ENCODE peak calls at places on chromosomes 12 and 14, in four cellular contexts. One of them, this sample, is unnamed.

GRCh38 chr14:61140872-61141271 is 140.3 kb downstream of the TMEM30B start:
- DNase-seq in fibroblast of lung: peak
- DNase-seq in endothelial cell of umbilical vein: no peak
- DNase-seq in GM23248: peak
- DNase-seq in this sample: peak

GRCh38 chr12:40086471-40086870 is 19.4 kb downstream of the SLC2A13 start:
- DNase-seq in endothelial cell of umbilical vein: no peak
- DNase-seq in GM23248: no peak
- DNase-seq in fibroblast of lung: no peak
- DNase-seq in this sample: no peak

GRCh38 chr12:1804545-1805332 is 15.6 kb upstream of the LRTM2 start:
- DNase-seq in GM23248: peak
- DNase-seq in fibroblast of lung: peak
- DNase-seq in endothelial cell of umbilical vein: peak
- DNase-seq in this sample: peak

GRCh38 chr12:90058721-90059120 is 350.1 kb upstream of the ATP2B1 start:
- DNase-seq in endothelial cell of umbilical vein: peak
- DNase-seq in fibroblast of lung: peak
- DNase-seq in GM23248: peak
- DNase-seq in this sample: peak

GRCh38 chr12:121562484-121562883 is 18.3 kb downstream of the KDM2B start:
- DNase-seq in fibroblast of lung: no peak
- DNase-seq in GM23248: no peak
- DNase-seq in endothelial cell of umbilical vein: no peak
- DNase-seq in this sample: no peak

GRCh38 chr12:49619286-49619685 is 4.1 kb upstream of the PRPF40B start:
- DNase-seq in fibroblast of lung: peak
- DNase-seq in endothelial cell of umbilical vein: no peak
- DNase-seq in GM23248: peak
- DNase-seq in this sample: no peak

GRCh38 chr14:89899917-89900680 is 54.4 kb downstream of the EFCAB11 start:
- DNase-seq in endothelial cell of umbilical vein: peak
- DNase-seq in fibroblast of lung: peak
- DNase-seq in GM23248: peak
- DNase-seq in this sample: no peak

GRCh38 chr12:65200007-65200665 is 30.8 kb downstream of the LEMD3 start:
- DNase-seq in GM23248: peak
- DNase-seq in fibroblast of lung: no peak
- DNase-seq in endothelial cell of umbilical vein: peak
- DNase-seq in this sample: no peak

GRCh38 chr12:113302925-113303640 is 31.8 kb downstream of the SLC8B1 start:
- DNase-seq in fibroblast of lung: no peak
- DNase-seq in endothelial cell of umbilical vein: no peak
- DNase-seq in GM23248: no peak
- DNase-seq in this sample: no peak

GRCh38 chr14:33986804-33987203 is 35.9 kb upstream of the EGLN3 start:
- DNase-seq in GM23248: peak
- DNase-seq in endothelial cell of umbilical vein: peak
- DNase-seq in fibroblast of lung: peak
- DNase-seq in this sample: peak

GRCh38 chr14:51604078-51604477 is 47.6 kb upstream of the FRMD6 start:
- DNase-seq in endothelial cell of umbilical vein: no peak
- DNase-seq in fibroblast of lung: peak
- DNase-seq in GM23248: peak
- DNase-seq in this sample: peak

GRCh38 chr12:107917912-107918800 is 143.7 kb downstream of the ASCL4 start:
- DNase-seq in GM23248: peak
- DNase-seq in fibroblast of lung: peak
- DNase-seq in endothelial cell of umbilical vein: no peak
- DNase-seq in this sample: peak

GRCh38 chr12:100215209-100215608 is 14.6 kb downstream of the ACTR6 start:
- DNase-seq in endothelial cell of umbilical vein: no peak
- DNase-seq in GM23248: no peak
- DNase-seq in fibroblast of lung: no peak
- DNase-seq in this sample: no peak

GRCh38 chr12:127559349-127560040 is 707.5 kb upstream of the TMEM132C start:
- DNase-seq in GM23248: peak
- DNase-seq in fibroblast of lung: peak
- DNase-seq in endothelial cell of umbilical vein: peak
- DNase-seq in this sample: peak

GRCh38 chr14:105488781-105489606 is 2.1 kb upstream of the TEDC1 start:
- DNase-seq in GM23248: no peak
- DNase-seq in endothelial cell of umbilical vein: no peak
- DNase-seq in fibroblast of lung: no peak
- DNase-seq in this sample: no peak

GRCh38 chr12:100554608-100555077 is 18.8 kb upstream of the GAS2L3 start:
- DNase-seq in GM23248: peak
- DNase-seq in fibroblast of lung: peak
- DNase-seq in endothelial cell of umbilical vein: peak
- DNase-seq in this sample: peak

GRCh38 chr12:25701290-25701689 is 148.2 kb upstream of the LMNTD1 start:
- DNase-seq in fibroblast of lung: peak
- DNase-seq in endothelial cell of umbilical vein: no peak
- DNase-seq in GM23248: peak
- DNase-seq in this sample: peak

GRCh38 chr12:53219116-53219955 is 12.3 kb upstream of the ITGB7 start:
- DNase-seq in GM23248: peak
- DNase-seq in endothelial cell of umbilical vein: peak
- DNase-seq in fibroblast of lung: peak
- DNase-seq in this sample: peak

GRCh38 chr14:101151226-101151929 is 247.9 kb upstream of the RTL1 start:
- DNase-seq in GM23248: peak
- DNase-seq in fibroblast of lung: no peak
- DNase-seq in endothelial cell of umbilical vein: no peak
- DNase-seq in this sample: peak

GRCh38 chr14:36884049-36884448 is 222.4 kb downstream of the PAX9 start:
- DNase-seq in fibroblast of lung: no peak
- DNase-seq in endothelial cell of umbilical vein: no peak
- DNase-seq in GM23248: no peak
- DNase-seq in this sample: no peak

GRCh38 chr14:24432259-24433131 is 2.7 kb downstream of the KHNYN start:
- DNase-seq in fibroblast of lung: no peak
- DNase-seq in endothelial cell of umbilical vein: no peak
- DNase-seq in GM23248: peak
- DNase-seq in this sample: peak

GRCh38 chr12:52335598-52336262 is 14.5 kb upstream of the KRT83 start:
- DNase-seq in fibroblast of lung: no peak
- DNase-seq in endothelial cell of umbilical vein: no peak
- DNase-seq in GM23248: no peak
- DNase-seq in this sample: no peak

GRCh38 chr12:108214486-108214885 is 85.4 kb downstream of the WSCD2 start:
- DNase-seq in GM23248: peak
- DNase-seq in fibroblast of lung: peak
- DNase-seq in endothelial cell of umbilical vein: peak
- DNase-seq in this sample: no peak

GRCh38 chr12:112506513-112507166 is 87.9 kb downstream of the PTPN11 start:
- DNase-seq in fibroblast of lung: no peak
- DNase-seq in endothelial cell of umbilical vein: no peak
- DNase-seq in GM23248: no peak
- DNase-seq in this sample: no peak

GRCh38 chr14:80404413-80404812 is 193.1 kb upstream of the DIO2 start:
- DNase-seq in endothelial cell of umbilical vein: no peak
- DNase-seq in GM23248: no peak
- DNase-seq in fibroblast of lung: no peak
- DNase-seq in this sample: no peak

DNA sequence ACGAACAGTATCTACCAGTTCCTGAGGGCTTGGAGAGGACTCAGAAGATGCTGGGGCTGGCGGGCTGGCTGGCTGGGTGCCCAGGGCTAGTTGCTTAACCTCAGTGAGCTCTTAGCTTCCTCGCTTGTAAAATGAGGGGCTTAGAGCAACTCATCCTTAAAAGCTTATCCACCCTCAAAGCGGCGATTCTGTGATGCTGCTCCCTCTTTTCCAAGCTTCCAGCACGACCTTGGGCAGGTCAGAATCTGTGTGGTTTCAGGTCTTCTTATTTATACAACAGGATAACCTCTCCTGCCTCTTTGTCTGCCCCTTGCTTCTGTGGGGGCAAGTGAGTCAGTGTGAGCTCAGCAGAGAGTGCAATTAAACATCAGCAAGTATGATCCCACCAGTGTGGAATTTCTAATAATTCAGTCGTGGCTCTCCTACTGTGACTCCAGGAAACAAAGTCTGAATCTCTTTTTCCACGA is 281.8 kb downstream of the KSR2 start:
- DNase-seq in endothelial cell of umbilical vein: peak
- DNase-seq in GM23248: peak
- DNase-seq in fibroblast of lung: no peak
- DNase-seq in this sample: no peak
- H3K27ac ChIP-seq in endothelial cell of umbilical vein: peak
- H3K27ac ChIP-seq in GM23248: peak
- H3K27ac ChIP-seq in fibroblast of lung: no peak
- H3K27ac ChIP-seq in this sample: no peak

DNA sequence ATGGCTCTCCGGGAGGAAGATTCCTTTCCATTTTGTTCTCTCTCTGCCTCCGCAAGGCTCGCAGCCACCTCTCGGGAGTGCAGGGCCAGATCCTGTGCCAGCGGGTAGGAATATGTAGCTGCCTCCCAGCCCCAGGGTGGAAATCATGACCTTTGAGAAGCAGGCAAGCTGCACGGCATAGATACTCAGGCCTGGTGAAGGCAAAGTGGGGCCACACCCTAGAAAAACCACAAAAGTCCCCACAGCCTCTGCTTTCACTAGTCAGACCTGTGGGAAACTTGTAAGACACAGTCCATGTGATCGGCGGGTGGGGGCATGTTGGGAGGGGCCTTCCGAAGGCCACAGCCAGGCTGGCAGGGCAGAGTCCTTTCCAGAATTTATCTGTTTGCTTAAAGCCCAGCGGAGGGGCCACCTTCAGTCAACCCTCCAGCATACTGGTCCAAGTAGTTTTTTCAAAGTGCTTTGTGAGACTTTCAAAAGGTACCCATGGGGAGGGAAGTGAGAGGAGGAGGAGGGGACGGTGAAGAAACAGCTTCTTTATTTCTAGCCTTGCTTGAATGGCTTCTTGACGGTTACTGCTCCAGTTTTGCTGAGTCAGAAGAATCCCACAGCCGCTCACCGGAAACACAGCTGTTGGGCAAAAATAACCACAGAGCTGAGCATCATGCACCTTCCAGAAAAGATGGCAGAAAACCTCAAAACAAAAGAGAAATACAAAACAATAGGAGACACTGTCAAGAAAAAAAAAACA is at the start of gene MAP1LC3B2:
- DNase-seq in fibroblast of lung: peak
- DNase-seq in endothelial cell of umbilical vein: no peak
- DNase-seq in GM23248: peak
- DNase-seq in this sample: peak
- H3K4me3 ChIP-seq in fibroblast of lung: no peak
- H3K4me3 ChIP-seq in endothelial cell of umbilical vein: no peak
- H3K4me3 ChIP-seq in GM23248: peak
- H3K4me3 ChIP-seq in this sample: no peak

GRCh38 chr12:48199784-48200198 is 3.3 kb downstream of the OR10AD1 start:
- DNase-seq in GM23248: peak
- DNase-seq in endothelial cell of umbilical vein: no peak
- DNase-seq in fibroblast of lung: peak
- DNase-seq in this sample: no peak

GRCh38 chr12:48197967-48198618 is 5.0 kb downstream of the OR10AD1 start:
- DNase-seq in GM23248: peak
- DNase-seq in fibroblast of lung: peak
- DNase-seq in endothelial cell of umbilical vein: peak
- DNase-seq in this sample: peak

GRCh38 chr12:48197549-48197966 is 5.5 kb downstream of the OR10AD1 start:
- DNase-seq in endothelial cell of umbilical vein: peak
- DNase-seq in fibroblast of lung: peak
- DNase-seq in GM23248: peak
- DNase-seq in this sample: peak

GRCh38 chr12:48198619-48198973 is 4.5 kb downstream of the OR10AD1 start:
- DNase-seq in fibroblast of lung: peak
- DNase-seq in GM23248: peak
- DNase-seq in endothelial cell of umbilical vein: no peak
- DNase-seq in this sample: no peak

GRCh38 chr12:48198985-48199384 is 4.1 kb downstream of the OR10AD1 start:
- DNase-seq in fibroblast of lung: no peak
- DNase-seq in endothelial cell of umbilical vein: no peak
- DNase-seq in GM23248: no peak
- DNase-seq in this sample: no peak
- TF ChIP-seq EZH2 in fibroblast of lung: no peak
- TF ChIP-seq EZH2 in endothelial cell of umbilical vein: no peak
- TF ChIP-seq EZH2 in GM23248: no peak
- TF ChIP-seq EZH2 in this sample: no peak

GRCh38 chr12:94245984-94246383 is 97.6 kb downstream of the PLXNC1 start:
- DNase-seq in endothelial cell of umbilical vein: no peak
- DNase-seq in GM23248: no peak
- DNase-seq in fibroblast of lung: no peak
- DNase-seq in this sample: no peak
- H3K27ac ChIP-seq in endothelial cell of umbilical vein: no peak
- H3K27ac ChIP-seq in GM23248: no peak
- H3K27ac ChIP-seq in fibroblast of lung: no peak
- H3K27ac ChIP-seq in this sample: no peak